ENCODE peak calls at places on chromosomes 4 and X, in nine cellular contexts. L is CD14-positive monocyte, Y is cardiac muscle cell, S is H9, E is osteocyte, O is lung, U is right atrium auricular region, P is heart right ventricle, G is left ventricle myocardium inferior. C is an unnamed sample.

GRCh38 chr4:2667428-2667827 is 88.7 kb downstream of the TNIP2 start:
- DNase-seq in L (no peak), Y (no peak), S (no peak), E (no peak), O (no peak), U (no peak), P (no peak), G (no peak), C (peak; percentile 34)

GRCh38 chrX:53186363-53186762 is 38.6 kb downstream of the KDM5C start:
- DNase-seq in L (no peak), Y (no peak), S (no peak), E (no peak), O (no peak), U (no peak), P (no peak), G (no peak), C (peak; percentile 23)

GRCh38 chr4:11281720-11282119 is 147.0 kb downstream of the HS3ST1 start:
- DNase-seq in L (no peak), Y (no peak), S (no peak), E (no peak), O (no peak), U (no peak), P (no peak), G (no peak), C (peak; percentile 5)

GRCh38 chr4:157057187-157057586 is 18.8 kb upstream of the GLRB start:
- DNase-seq in L (no peak), Y (no peak), S (no peak), E (no peak), O (no peak), U (no peak), P (no peak), G (no peak), C (no peak)

GRCh38 chrX:26442340-26442739 is 226.4 kb downstream of the MAGEB5 start:
- DNase-seq in L (no peak), Y (peak; percentile 51), S (no peak), E (no peak), O (no peak), U (no peak), P (no peak), G (no peak), C (peak; percentile 68)

GRCh38 chrX:153728951-153729631 is 4.4 kb downstream of the ABCD1 start:
- DNase-seq in L (no peak), Y (no peak), S (no peak), E (no peak), O (no peak), U (no peak), P (no peak), G (no peak), C (no peak)

GRCh38 chr4:96145671-96146070 is 305.8 kb downstream of the PDHA2 start:
- DNase-seq in L (no peak), Y (no peak), S (no peak), E (no peak), O (no peak), U (no peak), P (no peak), G (no peak), C (peak; percentile 21)

GRCh38 chr4:25180524-25181131 is 20.4 kb upstream of the SEPSECS start:
- DNase-seq in L (no peak), Y (peak; percentile 76), S (peak; percentile 35), E (no peak), O (peak; percentile 36), U (no peak), P (no peak), G (no peak), C (peak; percentile 75)

GRCh38 chr4:10123227-10124101 is 6.9 kb upstream of the WDR1 start:
- DNase-seq in L (no peak), Y (no peak), S (peak; percentile 58), E (peak; percentile 89), O (no peak), U (no peak), P (no peak), G (no peak), C (peak; percentile 76)

GRCh38 chr4:677431-678293 is 3.3 kb downstream of the MYL5 start:
- DNase-seq in L (peak; percentile 45), Y (no peak), S (peak; percentile 29), E (no peak), O (no peak), U (no peak), P (no peak), G (no peak), C (no peak)

GRCh38 chr4:88731359-88731758 is 33.7 kb upstream of the NAP1L5 start:
- DNase-seq in L (no peak), Y (no peak), S (no peak), E (no peak), O (no peak), U (no peak), P (no peak), G (no peak), C (no peak)

DNA sequence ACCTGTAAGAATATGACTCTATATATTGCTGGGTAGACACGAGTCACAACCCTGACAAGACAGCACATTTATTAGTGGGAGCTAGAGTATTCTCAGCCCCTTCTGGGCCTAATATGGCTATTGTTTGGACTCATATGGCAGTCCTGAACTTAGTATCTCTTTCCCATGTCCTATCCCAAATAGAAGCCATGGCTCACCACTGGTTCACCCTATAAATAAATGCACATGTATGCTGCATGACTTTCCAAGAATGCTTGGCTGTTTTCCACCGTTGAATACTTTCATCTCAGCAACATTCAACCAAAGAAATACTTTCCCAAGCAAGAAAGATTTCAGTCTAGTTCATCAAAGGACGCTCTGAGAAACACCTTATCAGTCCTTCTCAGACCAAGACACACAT is 36.7 kb downstream of the SMPX start:
- DNase-seq in L (no peak), Y (no peak), S (no peak), E (no peak), O (no peak), U (no peak), P (no peak), G (no peak), C (peak; percentile 42)
- TF ChIP-seq CTCF in L (no peak), Y (no peak), S (no peak), E (no peak), O (no peak), U (no peak), P (no peak), G (no peak), C (no peak)

DNA sequence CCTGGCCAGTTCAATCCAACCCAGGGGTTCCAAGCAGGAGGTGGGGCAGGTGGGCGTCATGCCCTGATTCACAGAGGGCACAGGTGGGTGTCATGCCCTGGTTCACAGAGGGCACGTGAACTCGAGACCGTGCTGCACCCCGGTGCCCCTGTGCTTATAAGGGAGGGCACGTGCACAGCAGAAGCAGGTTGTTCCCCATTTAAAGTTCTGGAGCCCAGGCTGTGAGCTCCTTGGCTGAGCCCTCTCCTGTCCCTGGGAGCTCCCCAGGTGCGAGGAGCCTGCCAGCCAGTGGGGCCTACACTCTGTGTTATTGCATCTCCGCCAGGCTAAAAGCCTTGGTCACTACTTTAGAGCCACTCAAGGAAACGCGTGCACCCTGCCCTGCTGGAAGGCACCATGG is 3.2 kb upstream of the CPZ start:
- DNase-seq in L (peak; percentile 28), Y (no peak), S (no peak), E (no peak), O (no peak), U (no peak), P (no peak), G (no peak), C (no peak)
- TF ChIP-seq CTCF in L (no peak), Y (no peak), S (no peak), E (no peak), O (no peak), U (no peak), P (no peak), G (no peak), C (no peak)

DNA sequence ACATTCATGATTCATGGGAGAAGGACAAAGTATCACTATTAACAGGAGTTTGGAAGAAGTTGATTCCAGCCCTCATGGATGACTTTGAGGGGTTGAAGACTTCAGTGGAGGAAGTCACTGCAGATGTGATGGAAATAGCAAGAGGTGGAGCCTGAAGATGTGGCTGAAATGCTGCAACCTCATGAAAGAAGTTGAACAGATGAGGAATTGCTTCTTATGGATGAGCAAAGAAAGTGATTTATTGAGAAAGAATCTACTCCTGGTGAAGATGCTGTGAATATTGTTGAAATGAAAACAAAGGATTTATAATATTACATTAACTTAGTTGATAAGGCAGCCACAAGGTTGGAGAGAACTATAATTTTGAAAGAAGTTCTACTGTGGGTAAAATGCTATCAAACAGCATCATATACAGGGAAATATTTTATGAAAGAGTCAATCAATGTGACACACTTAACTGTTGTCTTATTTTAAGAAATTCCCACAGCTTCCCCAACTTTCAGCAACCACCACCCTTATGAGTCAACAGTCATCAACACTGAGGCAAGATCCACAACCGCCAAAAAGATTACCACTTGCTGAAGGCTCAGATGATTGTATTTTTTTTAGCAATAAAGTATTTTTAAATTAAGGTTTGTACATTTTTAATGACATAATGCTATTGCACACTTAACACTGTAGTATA is 302.6 kb downstream of the CBLL2 start:
- DNase-seq in L (no peak), Y (no peak), S (no peak), E (no peak), O (no peak), U (no peak), P (no peak), G (no peak), C (no peak)
- TF ChIP-seq CTCF in L (no peak), Y (no peak), S (no peak), E (no peak), O (no peak), U (no peak), P (no peak), G (no peak), C (no peak)

GRCh38 chr4:107270614-107271013 is 234.5 kb upstream of the DKK2 start:
- DNase-seq in L (no peak), Y (no peak), S (no peak), E (no peak), O (no peak), U (no peak), P (no peak), G (no peak), C (no peak)
- TF ChIP-seq CTCF in L (no peak), Y (no peak), S (no peak), E (no peak), O (no peak), U (no peak), P (no peak), G (no peak), C (no peak)

C was measured in choroid plexus epithelial cell.